ENCODE peak calls at places on chromosomes 12 and 14, in five cellular contexts. S is SK-N-SH, D is GM12878, L is IMR-90, P is HepG2. Q is an unnamed sample.

GRCh38 chr14:24312736-24313507 is 1.6 kb downstream of the LTB4R start:
- DNase-seq in S (no peak), D (no peak), P (no peak), L (peak), Q (no peak)

GRCh38 chr14:69260979-69261605 is 1.1 kb downstream of the GALNT16 start:
- DNase-seq in S (peak), L (no peak), D (no peak), P (no peak), Q (peak)

GRCh38 chr12:128754275-128754674 is 69.5 kb downstream of the SLC15A4 start:
- DNase-seq in D (no peak), P (no peak), L (no peak), S (no peak), Q (no peak)

GRCh38 chr12:13205809-13206559 is 9.5 kb downstream of the EMP1 start:
- DNase-seq in L (peak), P (no peak), S (no peak), D (no peak), Q (no peak)

GRCh38 chr12:65808580-65808979 is 15.7 kb upstream of the HMGA2 start:
- DNase-seq in P (peak), L (no peak), S (no peak), D (no peak), Q (no peak)

GRCh38 chr14:105216490-105217247 is 31.7 kb upstream of the BTBD6 start:
- DNase-seq in D (no peak), P (no peak), L (no peak), S (no peak), Q (no peak)

GRCh38 chr12:57611116-57611809 is at the start of gene ARHGEF25:
- DNase-seq in L (peak), P (peak), D (no peak), S (peak), Q (peak)

GRCh38 chr12:100293017-100293416 is 26.0 kb downstream of the SCYL2 start:
- DNase-seq in D (no peak), L (no peak), P (no peak), S (no peak), Q (no peak)

GRCh38 chr12:66708704-66709443 is 30.0 kb upstream of the GRIP1 start:
- DNase-seq in S (no peak), P (no peak), L (peak), D (no peak), Q (no peak)

GRCh38 chr12:2246358-2246757 is 193.6 kb downstream of the CACNA1C start:
- DNase-seq in S (no peak), P (no peak), D (no peak), L (peak), Q (no peak)

GRCh38 chr12:120055639-120056038 is 60.9 kb downstream of the RAB35 start:
- DNase-seq in D (no peak), S (no peak), L (no peak), P (peak), Q (no peak)

GRCh38 chr12:121925361-121925725 is 7.0 kb downstream of the CFAP251 start:
- DNase-seq in P (no peak), D (no peak), S (no peak), L (peak), Q (no peak)

GRCh38 chr12:67034110-67034879 is 234.9 kb upstream of the CAND1 start:
- DNase-seq in P (no peak), S (no peak), D (no peak), L (peak), Q (no peak)

GRCh38 chr12:49279706-49280159 is 14.9 kb downstream of the TUBA1C start:
- DNase-seq in S (peak), P (peak), D (no peak), L (no peak), Q (no peak)

GRCh38 chr12:79168687-79169086 is 304.1 kb downstream of the SYT1 start:
- DNase-seq in S (no peak), P (no peak), L (no peak), D (no peak), Q (no peak)

GRCh38 chr14:68544150-68544892 is 248.5 kb downstream of the ZFP36L1 start:
- DNase-seq in L (peak), P (no peak), D (no peak), S (no peak), Q (no peak)

GRCh38 chr12:52086366-52086765 is 6.9 kb downstream of the SMIM41 start:
- DNase-seq in S (peak), L (peak), D (no peak), P (no peak), Q (no peak)

GRCh38 chr12:121787063-121787774 is 6.3 kb downstream of the RHOF start:
- DNase-seq in S (no peak), D (no peak), P (no peak), L (no peak), Q (no peak)

GRCh38 chr12:12185424-12185823 is 81.4 kb downstream of the LRP6 start:
- DNase-seq in D (no peak), S (no peak), L (peak), P (no peak), Q (no peak)

GRCh38 chr12:57751432-57751787 is 700 bp downstream of the CDK4 start:
- DNase-seq in P (no peak), L (no peak), D (no peak), S (no peak), Q (no peak)

GRCh38 chr14:27075503-27075902 is 477.7 kb upstream of the NOVA1 start:
- DNase-seq in P (no peak), D (no peak), L (no peak), S (no peak), Q (no peak)

GRCh38 chr12:77065361-77066204 is at the start of gene E2F7:
- DNase-seq in S (peak), D (peak), L (peak), P (peak), Q (peak)

GRCh38 chr12:13957576-13957975 is 23.8 kb downstream of the GRIN2B start:
- DNase-seq in L (no peak), P (no peak), S (no peak), D (no peak), Q (no peak)

GRCh38 chr12:90234455-90234854 is 525.8 kb upstream of the ATP2B1 start:
- DNase-seq in L (peak), D (no peak), P (no peak), S (no peak), Q (no peak)

GRCh38 chr12:94152292-94153083 is 4.1 kb downstream of the PLXNC1 start:
- DNase-seq in D (no peak), P (peak), S (no peak), L (no peak), Q (no peak)
- TF ChIP-seq MXI1 in D (no peak), P (no peak), S (no peak), L (no peak), Q (no peak)

DNA sequence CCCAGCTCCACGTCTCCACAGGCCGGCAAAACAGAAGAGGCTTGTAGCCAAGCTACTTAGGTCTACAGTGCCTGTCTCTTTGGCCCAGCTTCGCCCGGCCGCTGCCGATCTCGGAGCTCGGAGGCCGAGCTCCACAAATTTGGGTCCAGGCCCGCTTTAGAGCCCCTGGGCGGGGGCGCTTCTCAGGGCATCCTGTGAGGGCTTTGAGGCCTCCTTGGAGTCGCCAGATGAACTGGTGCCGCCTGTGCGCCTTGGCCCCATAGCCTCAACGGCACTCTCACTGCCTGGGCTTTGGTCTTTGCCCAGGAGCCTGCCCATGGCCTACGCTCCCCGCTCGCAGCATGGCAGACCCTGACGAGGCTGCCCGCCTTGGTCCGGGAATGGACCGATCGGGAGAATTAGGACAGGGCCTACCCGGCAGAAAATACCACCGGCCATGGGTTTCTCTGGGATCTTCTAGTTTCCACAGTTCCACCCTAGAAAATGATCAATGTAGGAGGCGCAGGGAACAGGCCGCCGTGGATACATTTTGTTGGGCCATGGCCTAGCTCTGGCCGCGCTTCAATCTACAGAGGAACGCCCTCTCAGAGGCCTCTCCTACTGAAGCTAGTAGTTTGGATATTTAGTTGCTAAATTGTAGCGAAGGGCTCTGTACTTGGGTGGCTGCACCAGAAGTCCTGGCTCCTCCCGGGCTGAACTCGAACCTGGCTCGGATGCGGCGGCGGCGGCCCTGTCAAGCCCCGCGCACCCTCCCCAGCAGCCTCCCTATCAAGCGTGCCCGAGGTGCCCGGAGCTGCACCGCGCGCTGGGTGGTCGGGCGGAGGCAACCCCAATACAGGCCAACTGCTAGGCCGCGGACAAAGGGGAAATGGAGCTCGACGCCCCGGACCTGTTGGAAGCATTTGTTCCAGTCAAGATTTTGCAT is 1.1 kb upstream of the NKX2-8 start:
- DNase-seq in S (peak), L (no peak), P (no peak), D (no peak), Q (no peak)
- TF ChIP-seq MXI1 in S (no peak), L (no peak), P (no peak), D (no peak), Q (no peak)

DNA sequence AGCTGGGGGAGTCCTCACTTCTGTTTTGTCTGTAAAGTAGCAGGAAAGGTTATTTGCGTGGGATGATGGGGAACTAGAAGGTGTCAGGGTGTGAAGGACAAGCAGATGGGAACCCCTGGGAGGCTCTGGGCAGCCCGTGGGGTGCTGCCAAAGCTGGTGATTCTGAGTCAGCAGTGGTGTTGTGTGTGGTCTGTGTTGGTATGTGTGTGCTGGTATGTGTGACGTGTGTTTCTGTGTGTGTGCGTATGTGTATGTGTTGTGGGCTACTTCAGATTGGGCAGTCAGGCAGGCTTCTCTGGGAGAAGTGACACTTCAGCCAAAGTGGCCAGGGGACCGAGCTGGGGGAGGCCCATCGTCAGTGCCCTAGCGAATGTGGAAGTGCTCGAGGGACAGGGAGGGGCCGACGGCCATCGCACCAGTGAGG is 15.3 kb upstream of the BDKRB2 start:
- DNase-seq in P (no peak), L (peak), S (no peak), D (no peak), Q (no peak)
- TF ChIP-seq MXI1 in P (no peak), L (no peak), S (no peak), D (no peak), Q (no peak)

DNA sequence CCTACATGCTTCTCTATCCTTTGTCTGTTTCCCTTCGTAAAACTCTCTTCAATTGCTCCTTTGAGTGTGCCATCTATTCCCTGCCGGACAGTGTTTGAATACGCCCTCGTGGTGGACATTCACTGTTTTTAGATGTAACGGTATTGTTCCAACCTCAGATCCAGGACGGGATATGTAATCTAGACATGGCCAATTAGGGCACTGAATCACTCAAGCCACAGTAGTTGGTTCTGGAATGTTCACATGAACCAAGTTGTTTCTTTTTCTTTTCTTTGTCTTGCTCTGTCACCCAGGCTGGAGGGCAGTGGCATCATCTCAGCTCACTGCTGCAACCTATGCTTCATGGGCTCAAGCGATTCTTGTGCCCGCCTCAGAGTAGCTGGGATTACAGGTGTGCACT is 204.2 kb upstream of the PLXNC1 start:
- DNase-seq in L (no peak), P (no peak), S (no peak), D (no peak), Q (no peak)
- TF ChIP-seq MXI1 in L (no peak), P (no peak), S (no peak), D (no peak), Q (no peak)

GRCh38 chr14:55583942-55584468 is 4.0 kb downstream of the KTN1 start:
- DNase-seq in D (no peak), P (peak), S (peak), L (peak), Q (peak)
- TF ChIP-seq MXI1 in D (no peak), P (no peak), S (peak), L (no peak), Q (no peak)

GRCh38 chr14:100389497-100390104 is 66.5 kb downstream of the SLC25A47 start:
- DNase-seq in D (no peak), L (no peak), S (no peak), P (no peak), Q (no peak)

GRCh38 chr14:100393362-100393761 is 70.2 kb downstream of the SLC25A47 start:
- DNase-seq in D (no peak), S (no peak), P (no peak), L (no peak), Q (no peak)

GRCh38 chr14:100391182-100391581 is 68.0 kb downstream of the SLC25A47 start:
- DNase-seq in S (no peak), P (no peak), L (no peak), D (no peak), Q (no peak)

GRCh38 chr14:100392266-100392850 is 69.2 kb downstream of the SLC25A47 start:
- DNase-seq in P (no peak), S (no peak), L (peak), D (no peak), Q (no peak)

DNA sequence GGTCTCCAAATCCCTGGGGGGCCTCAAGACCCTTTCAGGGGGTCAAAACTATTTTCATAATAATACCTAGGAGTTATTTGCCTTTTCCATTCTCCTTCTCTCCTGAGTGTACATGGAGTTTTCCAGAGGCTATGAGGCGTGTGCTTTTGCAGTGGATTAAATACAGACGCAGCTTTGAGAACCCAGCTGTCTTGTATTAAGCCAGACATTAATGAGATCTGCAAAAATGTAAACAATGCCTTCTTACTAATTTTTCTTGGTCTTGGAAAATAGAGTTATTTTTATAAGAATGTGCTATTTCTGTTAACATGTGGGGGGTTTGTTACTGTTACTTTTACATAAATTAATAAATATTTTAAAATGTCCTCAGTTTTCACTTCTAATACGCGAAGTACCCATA is 68.6 kb downstream of the SLC25A47 start:
- DNase-seq in S (no peak), D (no peak), P (no peak), L (peak), Q (no peak)
- TF ChIP-seq MXI1 in S (no peak), D (no peak), P (no peak), L (no peak), Q (no peak)

GRCh38 chr12:54166543-54167499 is 22.0 kb downstream of the SMUG1 start:
- DNase-seq in P (no peak), D (no peak), S (peak), L (no peak), Q (no peak)
- TF ChIP-seq MXI1 in P (no peak), D (no peak), S (no peak), L (no peak), Q (no peak)

Q was measured in K562.